ENCODE peak calls at places on chromosomes 5 and 9, in ten cellular contexts. K, Y, G, H, E, Z, Q, M, S and N are unnamed samples.

GRCh38 chr9:100160021-100160420 is 61.0 kb downstream of the INVS start:
- DNase-seq in K (no peak), Y (peak; percentile 62), G (no peak), H (no peak), E (no peak), Z (peak; percentile 48), Q (no peak), M (peak; percentile 32), S (no peak), N (no peak)

GRCh38 chr5:135599421-135600140 is 20.8 kb upstream of the CXCL14 start:
- DNase-seq in K (no peak), Y (no peak), G (no peak), H (no peak), E (no peak), Z (no peak), Q (no peak), M (no peak), S (no peak), N (no peak)

GRCh38 chr9:119278138-119278537 is 91.1 kb downstream of the BRINP1 start:
- DNase-seq in K (no peak), Y (no peak), G (no peak), H (no peak), E (no peak), Z (no peak), Q (no peak), M (no peak), S (no peak), N (no peak)

GRCh38 chr9:88682431-88682831 is 147.5 kb downstream of the NXNL2 start:
- DNase-seq in K (no peak), Y (no peak), G (no peak), H (no peak), E (no peak), Z (peak; percentile 90), Q (no peak), M (no peak), S (no peak), N (no peak)

GRCh38 chr9:99011161-99011709 is 67.5 kb downstream of the COL15A1 start:
- DNase-seq in K (no peak), Y (peak; percentile 51), G (no peak), H (no peak), E (no peak), Z (peak; percentile 41), Q (no peak), M (no peak), S (no peak), N (peak; percentile 15)

GRCh38 chr5:80002677-80003076 is 11.6 kb upstream of the MTX3 start:
- DNase-seq in K (no peak), Y (no peak), G (no peak), H (no peak), E (no peak), Z (no peak), Q (no peak), M (no peak), S (no peak), N (no peak)

GRCh38 chr9:77440057-77440456 is 208.1 kb downstream of the GNA14 start:
- DNase-seq in K (no peak), Y (peak; percentile 95), G (no peak), H (no peak), E (no peak), Z (peak; percentile 52), Q (no peak), M (peak; percentile 90), S (no peak), N (no peak)

GRCh38 chr9:68648971-68649370 is 56.1 kb upstream of the PIP5K1B start:
- DNase-seq in K (no peak), Y (no peak), G (no peak), H (no peak), E (no peak), Z (no peak), Q (no peak), M (no peak), S (no peak), N (no peak)

GRCh38 chr5:78647838-78648358 is 674 bp downstream of the LHFPL2 start:
- DNase-seq in K (no peak), Y (peak; percentile 58), G (peak; percentile 51), H (no peak), E (no peak), Z (peak; percentile 66), Q (no peak), M (no peak), S (no peak), N (peak; percentile 72)

GRCh38 chr5:134227259-134227658 is 1.4 kb upstream of the PPP2CA start:
- DNase-seq in K (no peak), Y (no peak), G (no peak), H (no peak), E (no peak), Z (no peak), Q (no peak), M (no peak), S (no peak), N (no peak)

GRCh38 chr9:113988385-113988784 is 89.7 kb downstream of the AMBP start:
- DNase-seq in K (no peak), Y (no peak), G (no peak), H (no peak), E (no peak), Z (no peak), Q (no peak), M (no peak), S (no peak), N (no peak)

GRCh38 chr5:157730900-157731271 is 334 bp upstream of the THG1L start:
- DNase-seq in K (no peak), Y (no peak), G (no peak), H (no peak), E (no peak), Z (no peak), Q (no peak), M (no peak), S (no peak), N (no peak)

GRCh38 chr5:139642891-139643871 is 5.0 kb upstream of the CXXC5 start:
- DNase-seq in K (no peak), Y (no peak), G (no peak), H (no peak), E (no peak), Z (peak; percentile 66), Q (no peak), M (no peak), S (no peak), N (no peak)

GRCh38 chr9:132007371-132007701 is 72.3 kb downstream of the MED27 start:
- DNase-seq in K (no peak), Y (no peak), G (no peak), H (no peak), E (no peak), Z (no peak), Q (no peak), M (no peak), S (no peak), N (no peak)

GRCh38 chr9:10055886-10056395 is 556.9 kb downstream of the PTPRD start:
- DNase-seq in K (no peak), Y (no peak), G (no peak), H (no peak), E (no peak), Z (no peak), Q (no peak), M (no peak), S (no peak), N (no peak)

GRCh38 chr9:133892193-133892920 is 99.8 kb downstream of the VAV2 start:
- DNase-seq in K (no peak), Y (no peak), G (no peak), H (no peak), E (no peak), Z (no peak), Q (no peak), M (no peak), S (no peak), N (no peak)

GRCh38 chr9:4887556-4887955 is 94.8 kb downstream of the RCL1 start:
- DNase-seq in K (no peak), Y (peak; percentile 38), G (no peak), H (no peak), E (no peak), Z (peak; percentile 31), Q (no peak), M (peak; percentile 23), S (peak; percentile 72), N (no peak)

GRCh38 chr5:1923766-1924165 is 41.0 kb upstream of the IRX4 start:
- DNase-seq in K (no peak), Y (no peak), G (no peak), H (no peak), E (no peak), Z (no peak), Q (no peak), M (no peak), S (no peak), N (no peak)

GRCh38 chr5:31361906-31362900 is 168.7 kb downstream of the CDH6 start:
- DNase-seq in K (no peak), Y (no peak), G (no peak), H (no peak), E (no peak), Z (no peak), Q (no peak), M (peak; percentile 42), S (no peak), N (peak; percentile 79)

GRCh38 chr9:34928921-34929320 is 29.2 kb upstream of the PHF24 start:
- DNase-seq in K (no peak), Y (no peak), G (no peak), H (peak; percentile 41), E (no peak), Z (no peak), Q (no peak), M (no peak), S (no peak), N (no peak)

GRCh38 chr9:98573749-98574278 is 134.9 kb downstream of the GABBR2 start:
- DNase-seq in K (no peak), Y (no peak), G (no peak), H (no peak), E (no peak), Z (no peak), Q (no peak), M (no peak), S (no peak), N (no peak)

GRCh38 chr5:125409496-125410351 is 663.3 kb upstream of the ZNF608 start:
- DNase-seq in K (no peak), Y (peak; percentile 76), G (no peak), H (no peak), E (no peak), Z (peak; percentile 45), Q (no peak), M (no peak), S (no peak), N (peak; percentile 17)

GRCh38 chr9:122642226-122642625 is 15.2 kb downstream of the OR1B1 start:
- DNase-seq in K (no peak), Y (no peak), G (no peak), H (peak; percentile 5), E (no peak), Z (no peak), Q (no peak), M (no peak), S (no peak), N (no peak)

GRCh38 chr5:73764586-73764985 is 138.6 kb downstream of the ARHGEF28 start:
- DNase-seq in K (no peak), Y (peak; percentile 46), G (no peak), H (no peak), E (peak; percentile 8), Z (peak; percentile 66), Q (no peak), M (no peak), S (no peak), N (peak; percentile 96)

GRCh38 chr9:92770005-92770995 is 5.7 kb upstream of the BICD2 start:
- DNase-seq in K (no peak), Y (no peak), G (no peak), H (peak; percentile 8), E (no peak), Z (peak; percentile 35), Q (no peak), M (no peak), S (no peak), N (no peak)

GRCh38 chr5:75734913-75735789 is 17.9 kb upstream of the POC5 start:
- DNase-seq in K (no peak), Y (peak; percentile 5), G (peak; percentile 19), H (peak; percentile 22), E (no peak), Z (peak; percentile 16), Q (no peak), M (no peak), S (no peak), N (peak; percentile 34)

GRCh38 chr5:15885156-15885555 is 294.4 kb downstream of the MARCHF11 start:
- DNase-seq in K (no peak), Y (peak; percentile 23), G (no peak), H (no peak), E (peak; percentile 96), Z (no peak), Q (no peak), M (peak; percentile 18), S (no peak), N (peak; percentile 16)

GRCh38 chr5:172872997-172873491 is 39.0 kb downstream of the ERGIC1 start:
- DNase-seq in K (no peak), Y (peak; percentile 94), G (no peak), H (no peak), E (no peak), Z (peak; percentile 47), Q (peak; percentile 45), M (peak; percentile 46), S (no peak), N (peak; percentile 18)